ENCODE peak calls at places on chromosome 11, in five cellular contexts. E, A, Z, Q and T are unnamed samples.

GRCh38 chr11:113907155-113907554 is 2.6 kb downstream of the HTR3B start:
- DNase-seq in E (peak), Q (no peak), A (no peak), Z (no peak), T (no peak)

GRCh38 chr11:88292156-88292844 is 45.2 kb downstream of the CTSC start:
- DNase-seq in E (peak), Q (no peak), A (no peak), Z (no peak), T (no peak)

GRCh38 chr11:36196476-36197099 is 92.6 kb downstream of the COMMD9 start:
- DNase-seq in A (no peak), E (peak), Z (no peak), Q (no peak), T (no peak)

GRCh38 chr11:9834281-9834680 is 170.4 kb downstream of the SWAP70 start:
- DNase-seq in E (no peak), A (no peak), Q (no peak), Z (no peak), T (peak)

GRCh38 chr11:115287266-115287665 is 216.9 kb downstream of the CADM1 start:
- DNase-seq in Z (no peak), A (no peak), E (no peak), Q (no peak), T (no peak)

GRCh38 chr11:134471341-134472187 is 59.5 kb upstream of the B3GAT1 start:
- DNase-seq in Q (no peak), A (no peak), E (no peak), Z (no peak), T (no peak)

GRCh38 chr11:64754124-64754918 is 5.5 kb downstream of the PYGM start:
- DNase-seq in E (no peak), Z (no peak), A (no peak), Q (no peak), T (no peak)

GRCh38 chr11:36222755-36223635 is 66.2 kb downstream of the COMMD9 start:
- DNase-seq in Z (no peak), A (no peak), E (no peak), Q (no peak), T (no peak)

GRCh38 chr11:74278721-74279148 is 32.7 kb downstream of the P4HA3 start:
- DNase-seq in Z (peak), A (peak), E (peak), Q (no peak), T (peak)

GRCh38 chr11:117384045-117384444 is 56.4 kb downstream of the CEP164 start:
- DNase-seq in E (peak), A (peak), Z (peak), Q (no peak), T (peak)

GRCh38 chr11:76805206-76805913 is 22.2 kb downstream of the TSKU start:
- DNase-seq in Q (no peak), A (no peak), E (no peak), Z (no peak), T (no peak)

GRCh38 chr11:9850224-9850895 is 186.5 kb downstream of the SWAP70 start:
- DNase-seq in Z (no peak), A (no peak), Q (no peak), E (no peak), T (no peak)

GRCh38 chr11:72358461-72359405 is 75.6 kb downstream of the CLPB start:
- DNase-seq in A (no peak), Q (no peak), Z (no peak), E (no peak), T (no peak)

GRCh38 chr11:29211205-29211604 is 805.6 kb downstream of the KCNA4 start:
- DNase-seq in A (no peak), Z (no peak), Q (no peak), E (no peak), T (no peak)

GRCh38 chr11:120236169-120237107 is 3.5 kb upstream of the POU2F3 start:
- DNase-seq in E (no peak), A (no peak), Z (no peak), Q (no peak), T (no peak)

GRCh38 chr11:32033491-32033890 is 57.4 kb upstream of the RCN1 start:
- DNase-seq in A (no peak), Z (no peak), E (no peak), Q (no peak), T (no peak)

GRCh38 chr11:35223429-35223828 is 84.5 kb downstream of the CD44 start:
- DNase-seq in E (no peak), Q (no peak), Z (peak), A (no peak), T (peak)

GRCh38 chr11:59755701-59756495 is 722 bp downstream of the STX3 start:
- DNase-seq in Z (peak), Q (peak), A (peak), E (peak), T (peak)

GRCh38 chr11:72352859-72353551 is 81.3 kb downstream of the CLPB start:
- DNase-seq in E (peak), Z (peak), A (no peak), Q (no peak), T (peak)

GRCh38 chr11:444397-445144 is 2.8 kb upstream of the ANO9 start:
- DNase-seq in Z (no peak), Q (no peak), E (no peak), A (no peak), T (no peak)

GRCh38 chr11:9273430-9274336 is 8.5 kb upstream of the DENND5A start:
- DNase-seq in Z (no peak), E (peak), A (no peak), Q (peak), T (no peak)

DNA sequence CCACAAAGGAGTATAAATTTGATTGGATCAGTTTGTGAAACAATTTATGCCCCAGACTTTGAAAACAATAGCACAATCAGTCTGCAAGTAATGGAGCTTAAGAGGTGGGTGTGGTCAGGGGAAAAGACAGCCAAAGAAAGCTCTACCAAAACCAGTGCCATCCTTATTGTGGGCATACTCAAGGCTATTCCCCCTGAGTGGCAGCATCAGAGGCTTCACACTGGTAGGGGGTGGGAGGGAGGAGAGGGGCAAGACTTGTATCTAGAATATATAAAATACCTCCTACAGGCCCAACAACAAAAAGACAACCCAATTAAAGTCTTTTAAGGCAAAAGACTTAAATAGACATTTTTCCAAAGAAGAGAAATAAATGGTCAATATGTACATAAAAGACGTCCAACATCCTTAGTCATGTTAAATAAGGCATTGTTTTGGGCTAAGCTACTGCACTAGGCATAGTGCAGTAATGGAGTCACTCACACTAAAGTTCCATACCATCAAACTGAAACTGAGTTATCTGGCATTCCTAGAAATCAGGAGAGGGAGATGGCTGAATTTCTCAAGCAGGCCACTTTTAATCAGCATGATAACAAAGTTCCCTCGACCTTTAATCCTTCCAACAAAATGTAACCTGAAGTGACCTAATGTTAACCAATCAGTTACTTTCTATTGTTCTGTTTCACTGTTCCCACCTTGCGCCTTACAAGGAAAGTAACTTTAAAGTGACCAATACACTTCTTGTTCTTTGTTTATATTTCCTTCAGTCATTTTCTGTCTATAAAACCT is 24.8 kb downstream of the NARS2 start:
- DNase-seq in Q (no peak), Z (no peak), A (no peak), E (no peak), T (no peak)
- H3K4me3 ChIP-seq in Q (no peak), Z (no peak), A (no peak), E (no peak), T (no peak)

DNA sequence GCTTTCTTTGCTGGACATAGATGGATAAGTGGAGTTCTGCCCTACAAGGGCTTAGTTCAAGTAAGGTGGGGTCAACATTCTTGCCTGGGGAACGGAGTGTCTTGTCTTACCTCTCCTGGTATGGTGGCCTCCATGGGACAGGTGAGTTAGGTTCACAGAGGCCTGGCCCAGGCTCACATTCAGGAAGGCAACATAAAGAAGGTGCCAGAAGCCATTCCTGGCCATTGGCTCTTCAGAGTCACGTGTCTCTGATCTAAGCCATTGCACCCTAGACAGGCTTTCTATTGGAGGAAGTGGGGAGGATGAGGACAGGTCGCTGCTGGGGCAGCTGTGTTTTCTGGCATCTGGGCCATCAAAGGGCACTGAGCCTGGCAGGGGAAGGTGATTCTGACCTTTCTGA is 14.8 kb downstream of the LMO2 start:
- DNase-seq in A (no peak), Z (no peak), E (no peak), Q (no peak), T (no peak)
- TF ChIP-seq CTCF in A (no peak), Z (no peak), E (no peak), Q (no peak), T (no peak)

GRCh38 chr11:130872513-130872912 is 43.8 kb downstream of the SNX19 start:
- DNase-seq in E (no peak), Q (no peak), Z (no peak), A (no peak), T (no peak)

GRCh38 chr11:130871616-130872015 is 44.7 kb downstream of the SNX19 start:
- DNase-seq in A (no peak), Q (no peak), Z (no peak), E (no peak), T (no peak)

GRCh38 chr11:130873766-130874165 is 42.5 kb downstream of the SNX19 start:
- DNase-seq in E (peak), A (no peak), Q (no peak), Z (no peak), T (no peak)

GRCh38 chr11:130872961-130873360 is 43.3 kb downstream of the SNX19 start:
- DNase-seq in Q (no peak), Z (peak), A (no peak), E (peak), T (peak)

GRCh38 chr11:130872102-130872501 is 44.2 kb downstream of the SNX19 start:
- DNase-seq in E (no peak), Z (no peak), Q (no peak), A (no peak), T (no peak)
- H3K4me3 ChIP-seq in E (no peak), Z (no peak), Q (no peak), A (no peak), T (no peak)

GRCh38 chr11:11231763-11232162 is 121.3 kb downstream of the CSNK2A3 start:
- DNase-seq in E (no peak), A (no peak), Z (no peak), Q (no peak), T (no peak)

GRCh38 chr11:11227686-11228085 is 125.4 kb downstream of the CSNK2A3 start:
- DNase-seq in Z (no peak), E (no peak), A (no peak), Q (no peak), T (no peak)

GRCh38 chr11:11229691-11230090 is 123.4 kb downstream of the CSNK2A3 start:
- DNase-seq in Z (no peak), Q (no peak), E (no peak), A (no peak), T (no peak)

DNA sequence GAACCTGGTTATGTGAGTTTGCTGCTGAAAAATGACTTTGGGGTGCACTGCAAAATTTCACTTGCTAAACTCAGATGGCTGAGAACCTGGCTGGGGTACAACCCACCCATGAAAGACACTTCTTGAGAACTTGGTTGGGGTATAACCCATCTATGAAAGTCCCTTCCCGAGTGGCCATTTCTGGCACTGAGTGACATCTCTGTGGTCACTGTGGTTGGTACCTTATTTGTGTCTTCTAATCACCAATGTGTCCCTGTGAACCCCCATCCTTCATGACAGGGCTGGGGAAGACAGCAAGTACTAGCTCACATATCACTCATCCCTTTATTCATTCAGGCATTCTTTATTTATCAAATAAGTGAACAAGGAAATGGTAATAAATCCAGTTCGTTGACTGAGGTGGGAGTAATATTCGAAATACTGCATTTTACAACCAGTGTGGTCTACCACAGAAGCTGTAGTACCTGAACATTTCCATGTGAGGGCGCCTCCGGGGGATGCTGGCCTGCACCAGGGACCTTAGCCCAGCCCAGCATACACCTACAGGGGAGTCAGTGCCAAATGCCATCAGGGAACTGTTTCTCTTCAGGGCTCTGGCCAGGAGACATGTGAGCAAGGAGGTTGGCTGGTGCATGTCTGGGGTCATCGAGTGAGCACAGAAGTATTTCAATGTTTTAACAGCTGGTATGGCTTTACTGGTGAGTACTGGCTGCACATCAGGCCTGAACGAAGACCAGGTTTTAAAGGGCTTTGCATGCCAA is 122.1 kb downstream of the CSNK2A3 start:
- DNase-seq in Z (no peak), A (peak), E (no peak), Q (no peak), T (no peak)
- TF ChIP-seq CTCF in Z (peak), A (no peak), E (peak), Q (no peak), T (peak)

DNA sequence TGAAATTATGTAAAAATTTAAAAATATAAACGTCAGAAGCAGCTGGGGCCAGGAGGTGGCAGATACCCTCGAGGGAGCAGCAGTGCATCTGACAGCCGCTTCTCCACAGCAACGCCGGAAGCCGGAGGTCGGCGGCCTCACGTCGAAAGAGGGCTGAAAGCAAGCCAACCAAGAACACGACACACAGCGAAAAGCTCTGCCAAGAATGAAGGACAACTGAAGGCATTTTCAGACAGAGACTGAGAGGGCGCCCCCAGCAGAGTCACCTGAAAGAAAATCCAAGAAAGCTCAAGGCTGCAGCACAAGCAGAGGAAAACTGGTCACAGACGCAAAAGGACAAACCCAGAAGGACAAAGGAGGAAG is 34.4 kb upstream of the MOB2 start:
- DNase-seq in Z (no peak), Q (no peak), E (no peak), A (no peak), T (no peak)
- H3K4me3 ChIP-seq in Z (no peak), Q (no peak), E (no peak), A (no peak), T (no peak)

DNA sequence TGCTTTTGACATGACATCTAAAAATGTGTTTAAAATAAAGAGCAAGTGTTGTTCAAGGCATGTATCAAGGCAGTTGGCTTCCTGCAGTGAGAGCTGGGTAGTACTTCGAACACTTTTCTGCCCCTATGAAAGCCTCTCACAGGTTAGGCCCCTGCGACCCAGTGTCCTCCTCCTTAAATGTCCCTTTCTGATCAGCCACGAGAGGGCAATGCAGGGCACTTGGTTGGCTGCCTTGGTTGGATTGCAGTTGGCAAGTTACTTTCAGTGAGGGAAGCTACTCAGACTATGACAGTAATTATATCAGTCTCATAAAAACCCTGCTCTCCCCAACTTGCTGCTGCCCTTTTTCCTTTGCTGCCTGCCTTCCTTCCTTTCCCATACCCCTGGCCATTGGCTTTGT is 743.8 kb downstream of the NTM start:
- DNase-seq in E (no peak), Z (no peak), A (no peak), Q (no peak), T (no peak)
- TF ChIP-seq CTCF in E (peak), Z (peak), A (no peak), Q (peak), T (peak)

DNA sequence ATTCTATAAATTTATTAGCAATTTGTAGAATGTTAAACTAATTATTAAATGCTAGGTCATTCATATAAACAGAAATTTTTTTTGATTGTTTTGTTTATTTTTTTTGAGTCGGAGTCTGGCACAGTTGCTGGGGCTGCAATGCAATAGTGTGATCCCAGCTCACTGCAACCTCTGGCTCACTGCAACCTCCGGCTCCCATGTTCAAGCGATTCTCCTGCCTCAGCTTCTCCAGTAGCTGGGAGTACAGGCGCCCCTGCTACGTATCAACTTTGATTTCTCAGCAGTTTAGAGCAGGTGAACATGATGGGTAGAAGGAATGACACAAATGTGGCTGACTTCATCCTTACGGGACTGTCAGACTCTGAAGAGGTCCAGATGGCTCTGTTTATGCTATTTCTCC is at the start of gene OR8H3:
- DNase-seq in E (no peak), Z (no peak), Q (no peak), A (no peak), T (no peak)
- H3K4me3 ChIP-seq in E (no peak), Z (no peak), Q (no peak), A (no peak), T (no peak)

GRCh38 chr11:79055866-79056632 is 384.8 kb downstream of the TENM4 start:
- DNase-seq in Z (no peak), Q (no peak), A (no peak), E (peak), T (peak)
- TF ChIP-seq CTCF in Z (no peak), Q (no peak), A (no peak), E (no peak), T (peak)